ENCODE peak calls at places on chromosomes 11 and 22, in eight cellular contexts. Z is lower lobe of right lung; X is activated effector memory CD4-positive, alpha-beta T cell treated with Interleukin-2 at 50 U/mL for 16 hours; Y is pancreas; G is anterior cingulate cortex; Q is HFF-Myc; D is HTR-8/SVneo; A is ovary. F is an unnamed sample.

GRCh38 chr11:75718406-75719088 is 909 bp downstream of the MOGAT2 start:
- DNase-seq in Z (no peak), X (no peak), Y (no peak), G (no peak), Q (no peak), D (no peak), A (no peak), F (peak)

GRCh38 chr11:47408598-47409439 is 429 bp downstream of the SLC39A13 start:
- DNase-seq in Z (no peak), X (no peak), Y (no peak), G (no peak), Q (peak), D (peak), A (peak), F (no peak)

GRCh38 chr11:57873196-57873911 is 111.8 kb downstream of the CTNND1 start:
- DNase-seq in Z (no peak), X (no peak), Y (no peak), G (no peak), Q (no peak), D (no peak), A (no peak), F (no peak)

GRCh38 chr11:34160049-34160721 is 54.8 kb downstream of the NAT10 start:
- DNase-seq in Z (no peak), X (no peak), Y (no peak), G (no peak), Q (no peak), D (no peak), A (no peak), F (no peak)

GRCh38 chr11:95520765-95521542 is 268.6 kb downstream of the FAM76B start:
- DNase-seq in Z (no peak), X (no peak), Y (no peak), G (no peak), Q (no peak), D (no peak), A (no peak), F (no peak)

GRCh38 chr11:21615871-21616270 is 577.0 kb upstream of the ANO5 start:
- DNase-seq in Z (no peak), X (no peak), Y (no peak), G (no peak), Q (no peak), D (no peak), A (no peak), F (no peak)

GRCh38 chr11:121829159-121829643 is 286.8 kb downstream of the BLID start:
- DNase-seq in Z (no peak), X (no peak), Y (no peak), G (peak), Q (peak), D (peak), A (no peak), F (no peak)

GRCh38 chr11:61645179-61645868 is 34.9 kb upstream of the DAGLA start:
- DNase-seq in Z (peak), X (no peak), Y (no peak), G (no peak), Q (no peak), D (no peak), A (no peak), F (no peak)

GRCh38 chr11:44308923-44309482 is 936 bp downstream of the ALX4 start:
- DNase-seq in Z (no peak), X (no peak), Y (no peak), G (no peak), Q (no peak), D (no peak), A (no peak), F (no peak)

GRCh38 chr22:46583571-46583970 is 36.6 kb upstream of the GRAMD4 start:
- DNase-seq in Z (peak), X (no peak), Y (no peak), G (no peak), Q (no peak), D (no peak), A (no peak), F (no peak)

F was measured in left lobe of liver.